ENCODE peak calls at places on chromosomes 6 and 20, in five cellular contexts. D is sigmoid colon, N is stomach, B is breast epithelium, M is prostate gland. P is an unnamed sample.
A peak's percentile ranks its signal among the peaks of the same experiment; 100 is the strongest.

GRCh38 chr20:8811801-8812594 is 256.9 kb upstream of the PLCB4 start:
- DNase-seq in D (no peak), N (no peak), B (no peak), M (no peak), P (no peak)

GRCh38 chr6:143999406-143999805 is 8.7 kb downstream of the PLAGL1 start:
- DNase-seq in D (no peak), N (no peak), B (no peak), M (no peak), P (no peak)

GRCh38 chr6:130775421-130776012 is 51.7 kb upstream of the SMLR1 start:
- DNase-seq in D (no peak), N (no peak), B (no peak), M (no peak), P (no peak)

GRCh38 chr20:58692579-58693225 is at the start of gene NPEPL1:
- DNase-seq in D (peak; percentile 76), N (peak; percentile 78), B (no peak), M (peak; percentile 44), P (no peak)

GRCh38 chr20:32479697-32480140 is 105.4 kb downstream of the NOL4L start:
- DNase-seq in D (peak; percentile 51), N (no peak), B (no peak), M (no peak), P (no peak)

GRCh38 chr6:157158897-157159296 is 164.4 kb downstream of the TMEM242 start:
- DNase-seq in D (no peak), N (no peak), B (no peak), M (no peak), P (no peak)

GRCh38 chr6:25419879-25420278 is 140.7 kb downstream of the CARMIL1 start:
- DNase-seq in D (no peak), N (no peak), B (no peak), M (no peak), P (no peak)

GRCh38 chr6:4280721-4281120 is 145.3 kb upstream of the ECI2 start:
- DNase-seq in D (no peak), N (no peak), B (no peak), M (no peak), P (no peak)

GRCh38 chr6:46293641-46294316 is 123.0 kb upstream of the ENPP5 start:
- DNase-seq in D (no peak), N (no peak), B (no peak), M (no peak), P (no peak)

GRCh38 chr20:32538526-32538918 is 46.6 kb downstream of the NOL4L start:
- DNase-seq in D (no peak), N (no peak), B (no peak), M (no peak), P (no peak)

GRCh38 chr6:106257195-106257594 is 68.4 kb downstream of the ATG5 start:
- DNase-seq in D (no peak), N (no peak), B (no peak), M (no peak), P (no peak)
- H3K4me1 ChIP-seq in D (peaks cover 37% of the 10 kb centered on the region), N (peaks cover 15% of the 10 kb centered on the region), B (peaks cover 5% of the 10 kb centered on the region), M (no peaks in the 10 kb centered on the region), P (peaks cover 25% of the 10 kb centered on the region)

GRCh38 chr6:13764996-13765395 is 49.4 kb downstream of the MCUR1 start:
- DNase-seq in D (peak; percentile 36), N (no peak), B (no peak), M (no peak), P (no peak)
- TF ChIP-seq POLR2AphosphoS5 in D (no peak), N (no peak), B (no peak), M (no peak), P (no peak)

GRCh38 chr6:167647750-167648470 is 178.8 kb upstream of the AFDN start:
- DNase-seq in D (no peak), N (no peak), B (no peak), M (no peak), P (no peak)
- H3K4me1 ChIP-seq in D (no peaks in the 10 kb centered on the region), N (no peaks in the 10 kb centered on the region), B (no peaks in the 10 kb centered on the region), M (no peaks in the 10 kb centered on the region), P (no peaks in the 10 kb centered on the region)

DNA sequence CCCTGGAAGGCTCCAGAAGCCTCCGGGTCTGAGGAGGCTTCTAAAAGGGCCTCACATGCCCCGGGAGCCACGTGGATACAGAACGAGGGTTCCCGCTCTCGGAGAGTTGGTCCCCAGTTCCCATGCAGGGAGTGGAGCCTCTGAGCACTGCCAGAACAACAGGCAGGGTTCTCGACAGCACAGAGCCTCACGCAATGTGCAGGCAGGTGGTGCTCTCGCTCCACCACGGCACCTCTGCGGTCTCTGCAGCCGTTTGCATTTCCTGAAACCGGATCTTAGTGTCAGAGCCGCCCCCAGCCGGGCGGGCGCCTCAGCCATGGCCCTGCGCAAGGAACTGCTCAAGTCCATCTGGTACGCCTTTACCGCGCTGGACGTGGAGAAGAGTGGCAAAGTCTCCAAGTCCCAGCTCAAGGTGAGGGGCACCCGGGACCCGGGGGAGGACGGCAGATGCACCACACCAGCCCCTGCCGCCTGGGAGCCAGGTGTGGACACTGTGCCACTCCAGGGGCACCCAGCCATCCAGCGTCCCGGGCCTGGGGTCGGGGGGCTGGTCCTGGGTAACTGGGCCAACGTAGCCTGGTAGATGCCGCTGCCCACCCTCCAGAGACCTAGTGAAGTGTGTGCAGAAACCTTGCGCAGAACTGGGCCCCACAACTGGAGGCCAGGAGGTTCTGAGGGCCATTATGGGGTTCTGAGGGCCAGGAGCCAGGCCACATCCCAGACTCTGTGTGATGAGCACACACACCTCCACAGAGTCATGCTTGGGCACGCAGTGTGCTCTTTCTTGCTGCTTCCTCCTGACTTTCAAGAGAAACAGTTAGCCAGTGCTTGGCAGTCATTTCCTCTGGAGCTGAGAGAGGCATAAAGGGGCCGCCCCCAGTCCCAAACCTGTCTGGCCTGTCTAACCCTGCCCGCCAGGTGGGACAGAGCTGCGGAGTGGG is at the start of gene DEF6:
- DNase-seq in D (peak; percentile 90), N (peak; percentile 92), B (peak; percentile 84), M (peak; percentile 92), P (no peak)
- TF ChIP-seq POLR2AphosphoS5 in D (no peak), N (peak; percentile 76), B (peak; percentile 78), M (peak; percentile 91), P (peak; percentile 85)

DNA sequence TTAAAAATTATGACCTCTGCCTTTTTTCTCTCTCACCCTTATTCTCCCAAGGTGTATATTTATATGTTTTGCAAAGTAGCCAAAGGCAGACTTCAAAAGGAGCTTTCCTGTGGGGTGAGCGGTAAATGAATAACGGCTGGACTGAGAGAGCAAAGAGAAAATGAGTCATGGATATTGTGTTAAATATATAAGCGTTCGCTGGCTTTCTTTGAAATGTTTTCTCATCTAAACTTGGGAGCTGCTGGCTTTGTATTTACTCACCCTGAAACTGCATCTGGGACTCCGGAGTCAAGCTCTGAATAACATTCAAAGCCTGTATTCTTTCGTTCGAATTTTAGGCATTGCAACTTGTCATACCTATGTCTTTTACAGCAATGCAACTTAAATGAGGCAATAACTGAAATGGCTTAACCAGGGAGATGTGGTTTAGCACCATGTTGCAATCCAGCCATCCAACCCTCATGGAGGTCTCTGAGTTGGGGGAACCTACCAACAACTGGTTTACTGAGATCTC is 32.0 kb downstream of the ATXN1 start:
- DNase-seq in D (no peak), N (no peak), B (no peak), M (no peak), P (no peak)
- H3K4me1 ChIP-seq in D (peaks cover 67% of the 10 kb centered on the region), N (peaks cover 92% of the 10 kb centered on the region), B (peaks cover 7% of the 10 kb centered on the region), M (peaks cover 10% of the 10 kb centered on the region), P (peaks cover 58% of the 10 kb centered on the region)

GRCh38 chr6:36683656-36684446 is 5.3 kb downstream of the CDKN1A start:
- DNase-seq in D (no peak), N (no peak), B (no peak), M (no peak), P (no peak)
- TF ChIP-seq POLR2AphosphoS5 in D (no peak), N (no peak), B (no peak), M (no peak), P (no peak)

P was measured in vagina.